ENCODE peak calls at places on chromosomes 16 and 17, in five cellular contexts. One of them, this sample, is unnamed.

GRCh38 chr16:2038359-2039285 is 9.0 kb downstream of the NTHL1 start:
- DNase-seq in stimulated activated CD8-positive, alpha-beta memory T cell treated with anti-CD3 and anti-CD28 coated beads, Interleukin-15, amount 100 ng/mL, for 24 hours: no peak
- DNase-seq in AG10803: no peak
- DNase-seq in T-cell: no peak
- DNase-seq in stimulated activated CD4-positive, alpha-beta T cell treated with anti-CD3 and anti-CD28 coated beads, Interleukin-4, amount 100 ng/mL, for 48 hours: no peak
- DNase-seq in this sample: no peak

GRCh38 chr16:65662236-65662635 is 540.4 kb upstream of the CDH11 start:
- DNase-seq in T-cell: no peak
- DNase-seq in AG10803: no peak
- DNase-seq in stimulated activated CD8-positive, alpha-beta memory T cell treated with anti-CD3 and anti-CD28 coated beads, Interleukin-15, amount 100 ng/mL, for 24 hours: no peak
- DNase-seq in stimulated activated CD4-positive, alpha-beta T cell treated with anti-CD3 and anti-CD28 coated beads, Interleukin-4, amount 100 ng/mL, for 48 hours: no peak
- DNase-seq in this sample: no peak

GRCh38 chr17:17888821-17889220 is 52.0 kb upstream of the SREBF1 start:
- DNase-seq in T-cell: no peak
- DNase-seq in AG10803: no peak
- DNase-seq in stimulated activated CD8-positive, alpha-beta memory T cell treated with anti-CD3 and anti-CD28 coated beads, Interleukin-15, amount 100 ng/mL, for 24 hours: no peak
- DNase-seq in stimulated activated CD4-positive, alpha-beta T cell treated with anti-CD3 and anti-CD28 coated beads, Interleukin-4, amount 100 ng/mL, for 48 hours: no peak
- DNase-seq in this sample: no peak

GRCh38 chr16:84889066-84889465 is 69.3 kb downstream of the CRISPLD2 start:
- DNase-seq in T-cell: no peak
- DNase-seq in AG10803: no peak
- DNase-seq in stimulated activated CD4-positive, alpha-beta T cell treated with anti-CD3 and anti-CD28 coated beads, Interleukin-4, amount 100 ng/mL, for 48 hours: no peak
- DNase-seq in stimulated activated CD8-positive, alpha-beta memory T cell treated with anti-CD3 and anti-CD28 coated beads, Interleukin-15, amount 100 ng/mL, for 24 hours: no peak
- DNase-seq in this sample: no peak

GRCh38 chr17:17702370-17702769 is 21.1 kb downstream of the RAI1 start:
- DNase-seq in T-cell: no peak
- DNase-seq in AG10803: no peak
- DNase-seq in stimulated activated CD4-positive, alpha-beta T cell treated with anti-CD3 and anti-CD28 coated beads, Interleukin-4, amount 100 ng/mL, for 48 hours: no peak
- DNase-seq in stimulated activated CD8-positive, alpha-beta memory T cell treated with anti-CD3 and anti-CD28 coated beads, Interleukin-15, amount 100 ng/mL, for 24 hours: no peak
- DNase-seq in this sample: no peak

GRCh38 chr16:57485916-57486857 is at the start of gene DOK4:
- DNase-seq in AG10803: peak
- DNase-seq in stimulated activated CD8-positive, alpha-beta memory T cell treated with anti-CD3 and anti-CD28 coated beads, Interleukin-15, amount 100 ng/mL, for 24 hours: peak
- DNase-seq in T-cell: peak
- DNase-seq in stimulated activated CD4-positive, alpha-beta T cell treated with anti-CD3 and anti-CD28 coated beads, Interleukin-4, amount 100 ng/mL, for 48 hours: peak
- DNase-seq in this sample: no peak

GRCh38 chr17:41442772-41443171 is 2.0 kb upstream of the KRT38 start:
- DNase-seq in T-cell: no peak
- DNase-seq in stimulated activated CD8-positive, alpha-beta memory T cell treated with anti-CD3 and anti-CD28 coated beads, Interleukin-15, amount 100 ng/mL, for 24 hours: no peak
- DNase-seq in AG10803: peak
- DNase-seq in stimulated activated CD4-positive, alpha-beta T cell treated with anti-CD3 and anti-CD28 coated beads, Interleukin-4, amount 100 ng/mL, for 48 hours: no peak
- DNase-seq in this sample: no peak

GRCh38 chr17:6249747-6250146 is 179.6 kb downstream of the WSCD1 start:
- DNase-seq in AG10803: no peak
- DNase-seq in T-cell: no peak
- DNase-seq in stimulated activated CD4-positive, alpha-beta T cell treated with anti-CD3 and anti-CD28 coated beads, Interleukin-4, amount 100 ng/mL, for 48 hours: no peak
- DNase-seq in stimulated activated CD8-positive, alpha-beta memory T cell treated with anti-CD3 and anti-CD28 coated beads, Interleukin-15, amount 100 ng/mL, for 24 hours: no peak
- DNase-seq in this sample: no peak

GRCh38 chr17:15657868-15658775 is 26.0 kb downstream of the TRIM16 start:
- DNase-seq in stimulated activated CD8-positive, alpha-beta memory T cell treated with anti-CD3 and anti-CD28 coated beads, Interleukin-15, amount 100 ng/mL, for 24 hours: no peak
- DNase-seq in T-cell: no peak
- DNase-seq in AG10803: no peak
- DNase-seq in stimulated activated CD4-positive, alpha-beta T cell treated with anti-CD3 and anti-CD28 coated beads, Interleukin-4, amount 100 ng/mL, for 48 hours: no peak
- DNase-seq in this sample: no peak

GRCh38 chr17:30021708-30022317 is 80.4 kb downstream of the EFCAB5 start:
- DNase-seq in AG10803: peak
- DNase-seq in stimulated activated CD8-positive, alpha-beta memory T cell treated with anti-CD3 and anti-CD28 coated beads, Interleukin-15, amount 100 ng/mL, for 24 hours: no peak
- DNase-seq in stimulated activated CD4-positive, alpha-beta T cell treated with anti-CD3 and anti-CD28 coated beads, Interleukin-4, amount 100 ng/mL, for 48 hours: no peak
- DNase-seq in T-cell: peak
- DNase-seq in this sample: no peak

GRCh38 chr16:8655184-8655717 is 19.2 kb upstream of the ABAT start:
- DNase-seq in AG10803: peak
- DNase-seq in T-cell: no peak
- DNase-seq in stimulated activated CD8-positive, alpha-beta memory T cell treated with anti-CD3 and anti-CD28 coated beads, Interleukin-15, amount 100 ng/mL, for 24 hours: no peak
- DNase-seq in stimulated activated CD4-positive, alpha-beta T cell treated with anti-CD3 and anti-CD28 coated beads, Interleukin-4, amount 100 ng/mL, for 48 hours: peak
- DNase-seq in this sample: no peak

This sample was measured in epithelial cell of proximal tubule.